ENCODE peak calls at places on chromosomes 11 and 22, in seven cellular contexts. One of them, this sample, is unnamed. For H3K9me3, the result is how much of the 10 kb centered on the place peaks cover.

GRCh38 chr11:65796726-65797601 is 10.1 kb downstream of the OVOL1 start:
- DNase-seq in transverse colon: no peak
- DNase-seq in AG04450: no peak
- DNase-seq in aorta: no peak
- DNase-seq in heart right ventricle: no peak
- DNase-seq in heart left ventricle: no peak
- DNase-seq in pancreas: no peak
- DNase-seq in this sample: no peak

GRCh38 chr11:110093407-110094297 is 460 bp downstream of the ZC3H12C start:
- DNase-seq in heart right ventricle: peak
- DNase-seq in pancreas: peak
- DNase-seq in AG04450: no peak
- DNase-seq in heart left ventricle: peak
- DNase-seq in aorta: peak
- DNase-seq in transverse colon: peak
- DNase-seq in this sample: no peak

GRCh38 chr11:115872418-115872817 is 368.2 kb upstream of the CADM1 start:
- DNase-seq in heart right ventricle: no peak
- DNase-seq in aorta: no peak
- DNase-seq in pancreas: no peak
- DNase-seq in transverse colon: no peak
- DNase-seq in heart left ventricle: no peak
- DNase-seq in AG04450: no peak
- DNase-seq in this sample: no peak

GRCh38 chr11:111416231-111416960 is 37.3 kb upstream of the POU2AF1 start:
- DNase-seq in heart right ventricle: no peak
- DNase-seq in transverse colon: no peak
- DNase-seq in aorta: no peak
- DNase-seq in pancreas: no peak
- DNase-seq in AG04450: no peak
- DNase-seq in heart left ventricle: no peak
- DNase-seq in this sample: no peak

GRCh38 chr11:60252709-60253108 is 9.8 kb upstream of the MS4A4E start:
- DNase-seq in heart right ventricle: no peak
- DNase-seq in AG04450: no peak
- DNase-seq in aorta: no peak
- DNase-seq in pancreas: no peak
- DNase-seq in transverse colon: no peak
- DNase-seq in heart left ventricle: no peak
- DNase-seq in this sample: no peak

GRCh38 chr22:45428391-45429385 is 15.2 kb downstream of the RIBC2 start:
- DNase-seq in heart right ventricle: no peak
- DNase-seq in pancreas: no peak
- DNase-seq in aorta: peak
- DNase-seq in heart left ventricle: no peak
- DNase-seq in transverse colon: no peak
- DNase-seq in AG04450: no peak
- DNase-seq in this sample: no peak

GRCh38 chr11:116499396-116500001 is 273.3 kb downstream of the BUD13 start:
- DNase-seq in heart right ventricle: peak
- DNase-seq in AG04450: no peak
- DNase-seq in transverse colon: peak
- DNase-seq in pancreas: peak
- DNase-seq in aorta: peak
- DNase-seq in heart left ventricle: peak
- DNase-seq in this sample: no peak

GRCh38 chr11:19646921-19647320 is 65.7 kb upstream of the NAV2 start:
- DNase-seq in heart right ventricle: no peak
- DNase-seq in pancreas: no peak
- DNase-seq in aorta: no peak
- DNase-seq in AG04450: peak
- DNase-seq in heart left ventricle: no peak
- DNase-seq in transverse colon: no peak
- DNase-seq in this sample: no peak

GRCh38 chr11:14789879-14790484 is 102.0 kb downstream of the CYP2R1 start:
- DNase-seq in heart right ventricle: no peak
- DNase-seq in AG04450: no peak
- DNase-seq in heart left ventricle: no peak
- DNase-seq in pancreas: no peak
- DNase-seq in transverse colon: no peak
- DNase-seq in aorta: no peak
- DNase-seq in this sample: no peak

GRCh38 chr22:42396621-42397331 is 35.4 kb downstream of the NFAM1 start:
- DNase-seq in pancreas: no peak
- DNase-seq in aorta: no peak
- DNase-seq in transverse colon: peak
- DNase-seq in AG04450: no peak
- DNase-seq in heart left ventricle: peak
- DNase-seq in heart right ventricle: peak
- DNase-seq in this sample: no peak

GRCh38 chr11:130049260-130049659 is 20.4 kb upstream of the APLP2 start:
- DNase-seq in heart left ventricle: no peak
- DNase-seq in pancreas: no peak
- DNase-seq in aorta: no peak
- DNase-seq in AG04450: no peak
- DNase-seq in heart right ventricle: no peak
- DNase-seq in transverse colon: no peak
- DNase-seq in this sample: no peak

GRCh38 chr11:71477637-71478011 is 24.6 kb downstream of the NADSYN1 start:
- DNase-seq in heart right ventricle: no peak
- DNase-seq in transverse colon: no peak
- DNase-seq in heart left ventricle: no peak
- DNase-seq in aorta: no peak
- DNase-seq in pancreas: no peak
- DNase-seq in AG04450: no peak
- DNase-seq in this sample: no peak

GRCh38 chr22:45923812-45924211 is 53.1 kb downstream of the WNT7B start:
- DNase-seq in pancreas: peak
- DNase-seq in aorta: no peak
- DNase-seq in heart left ventricle: no peak
- DNase-seq in transverse colon: no peak
- DNase-seq in AG04450: no peak
- DNase-seq in heart right ventricle: no peak
- DNase-seq in this sample: no peak

GRCh38 chr22:21947040-21948014 is 5.3 kb downstream of the PPM1F start:
- DNase-seq in heart right ventricle: no peak
- DNase-seq in AG04450: peak
- DNase-seq in heart left ventricle: peak
- DNase-seq in pancreas: no peak
- DNase-seq in transverse colon: no peak
- DNase-seq in aorta: no peak
- DNase-seq in this sample: no peak

GRCh38 chr11:43904737-43905515 is 24.3 kb downstream of the ALKBH3 start:
- DNase-seq in transverse colon: no peak
- DNase-seq in AG04450: no peak
- DNase-seq in heart left ventricle: no peak
- DNase-seq in aorta: no peak
- DNase-seq in pancreas: no peak
- DNase-seq in heart right ventricle: no peak
- DNase-seq in this sample: no peak

GRCh38 chr11:13277719-13278619 is at the start of gene BMAL1:
- DNase-seq in AG04450: no peak
- DNase-seq in pancreas: peak
- DNase-seq in heart right ventricle: peak
- DNase-seq in transverse colon: peak
- DNase-seq in aorta: peak
- DNase-seq in heart left ventricle: peak
- DNase-seq in this sample: peak

GRCh38 chr22:20579273-20580120 is 72.1 kb downstream of the MED15 start:
- DNase-seq in heart left ventricle: no peak
- DNase-seq in pancreas: no peak
- DNase-seq in transverse colon: no peak
- DNase-seq in AG04450: no peak
- DNase-seq in heart right ventricle: no peak
- DNase-seq in aorta: no peak
- DNase-seq in this sample: no peak

GRCh38 chr22:24134090-24134846 is 47.0 kb upstream of the SUSD2 start:
- DNase-seq in heart right ventricle: peak
- DNase-seq in aorta: no peak
- DNase-seq in pancreas: no peak
- DNase-seq in heart left ventricle: peak
- DNase-seq in AG04450: no peak
- DNase-seq in transverse colon: peak
- DNase-seq in this sample: peak

GRCh38 chr11:93117578-93117964 is 80.2 kb downstream of the SLC36A4 start:
- DNase-seq in heart right ventricle: no peak
- DNase-seq in transverse colon: no peak
- DNase-seq in pancreas: no peak
- DNase-seq in AG04450: no peak
- DNase-seq in aorta: no peak
- DNase-seq in heart left ventricle: no peak
- DNase-seq in this sample: no peak
- H3K9me3 ChIP-seq in heart right ventricle: under half
- H3K9me3 ChIP-seq in transverse colon: under half
- H3K9me3 ChIP-seq in pancreas: under half
- H3K9me3 ChIP-seq in AG04450: under half
- H3K9me3 ChIP-seq in aorta: under half
- H3K9me3 ChIP-seq in heart left ventricle: under half
- H3K9me3 ChIP-seq in this sample: under half

GRCh38 chr11:120326845-120327281 is 1.8 kb downstream of the TLCD5 start:
- DNase-seq in heart right ventricle: no peak
- DNase-seq in AG04450: no peak
- DNase-seq in transverse colon: no peak
- DNase-seq in pancreas: no peak
- DNase-seq in aorta: no peak
- DNase-seq in heart left ventricle: no peak
- DNase-seq in this sample: no peak

GRCh38 chr11:120327311-120327710 is 2.2 kb downstream of the TLCD5 start:
- DNase-seq in transverse colon: no peak
- DNase-seq in aorta: no peak
- DNase-seq in AG04450: no peak
- DNase-seq in heart right ventricle: no peak
- DNase-seq in heart left ventricle: no peak
- DNase-seq in pancreas: no peak
- DNase-seq in this sample: no peak

GRCh38 chr11:120326228-120326627 is 1.1 kb downstream of the TLCD5 start:
- DNase-seq in aorta: no peak
- DNase-seq in AG04450: no peak
- DNase-seq in pancreas: no peak
- DNase-seq in heart right ventricle: no peak
- DNase-seq in heart left ventricle: no peak
- DNase-seq in transverse colon: no peak
- DNase-seq in this sample: no peak

GRCh38 chr11:120329556-120329955 is 4.5 kb downstream of the TLCD5 start:
- DNase-seq in transverse colon: no peak
- DNase-seq in AG04450: no peak
- DNase-seq in heart left ventricle: no peak
- DNase-seq in pancreas: no peak
- DNase-seq in aorta: no peak
- DNase-seq in heart right ventricle: no peak
- DNase-seq in this sample: no peak

DNA sequence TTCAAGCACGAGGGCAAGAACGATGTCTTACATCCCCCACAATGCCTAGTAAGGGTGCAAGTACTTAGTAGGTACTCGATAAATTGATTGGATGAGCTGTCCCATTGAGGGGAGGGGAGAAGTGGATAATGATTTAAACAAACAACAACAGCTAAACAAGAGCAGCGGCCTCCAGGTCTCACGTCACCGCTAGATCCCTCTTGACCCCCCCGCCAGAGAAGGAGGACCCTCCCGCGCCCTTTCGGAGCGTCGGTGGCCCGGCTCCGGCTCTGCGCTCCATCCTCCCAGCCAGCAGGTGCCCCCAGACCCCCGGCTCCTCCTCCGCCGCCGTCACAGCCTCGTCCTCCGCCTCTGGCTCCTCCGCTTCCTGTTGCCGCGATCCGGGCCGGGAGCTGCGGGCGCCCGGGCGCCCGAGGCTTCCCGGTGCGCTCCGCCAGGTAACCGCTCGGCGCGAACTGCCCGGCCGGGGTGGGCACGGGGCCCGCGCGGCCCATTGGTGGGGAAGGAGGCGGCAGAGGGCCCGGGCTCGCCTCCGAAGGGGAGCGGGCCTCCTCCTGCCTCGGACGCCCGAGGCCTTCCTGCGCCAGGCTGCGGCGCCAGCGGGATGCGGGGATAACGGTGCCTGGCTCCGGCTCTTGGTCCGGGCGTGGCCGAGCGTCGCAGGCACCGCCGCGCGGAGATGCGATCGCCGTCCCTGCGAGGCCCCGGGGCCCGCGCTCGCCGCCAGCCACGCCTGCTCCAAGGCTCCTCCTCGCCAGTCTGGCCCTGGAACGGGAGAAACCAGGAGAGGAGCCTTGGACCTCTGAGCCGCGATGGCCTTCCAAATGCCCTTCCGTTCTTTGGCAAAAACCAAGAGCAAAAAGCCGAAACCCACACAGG is at the start of gene TLCD5:
- DNase-seq in heart left ventricle: peak
- DNase-seq in heart right ventricle: peak
- DNase-seq in AG04450: no peak
- DNase-seq in transverse colon: peak
- DNase-seq in pancreas: peak
- DNase-seq in aorta: peak
- DNase-seq in this sample: peak
- H3K9me3 ChIP-seq in heart left ventricle: under half
- H3K9me3 ChIP-seq in heart right ventricle: under half
- H3K9me3 ChIP-seq in AG04450: under half
- H3K9me3 ChIP-seq in transverse colon: under half
- H3K9me3 ChIP-seq in pancreas: under half
- H3K9me3 ChIP-seq in aorta: under half
- H3K9me3 ChIP-seq in this sample: under half

DNA sequence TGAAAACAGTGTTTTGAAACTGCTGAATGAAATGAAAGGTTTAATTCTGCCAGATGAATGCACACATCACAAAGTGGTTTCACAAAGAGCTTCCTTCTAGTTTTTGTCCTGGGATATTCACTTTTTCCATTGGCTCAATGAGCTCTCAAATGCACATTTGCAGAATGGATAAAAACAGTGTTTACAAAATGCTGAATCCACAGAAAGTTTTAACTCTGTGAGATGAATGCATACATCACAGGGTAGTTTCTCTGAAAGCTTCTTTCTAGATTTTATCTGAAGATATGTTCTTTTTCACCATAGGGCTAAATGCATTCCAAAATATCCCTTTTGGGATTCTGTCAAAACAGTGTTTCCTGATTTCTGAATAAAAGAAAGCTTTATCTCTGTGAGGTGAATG is 237.6 kb downstream of the OR4A5 start:
- DNase-seq in aorta: no peak
- DNase-seq in AG04450: no peak
- DNase-seq in pancreas: no peak
- DNase-seq in transverse colon: no peak
- DNase-seq in heart right ventricle: no peak
- DNase-seq in heart left ventricle: no peak
- DNase-seq in this sample: no peak
- H3K9me3 ChIP-seq in aorta: under half
- H3K9me3 ChIP-seq in AG04450: under half
- H3K9me3 ChIP-seq in pancreas: under half
- H3K9me3 ChIP-seq in transverse colon: half or more
- H3K9me3 ChIP-seq in heart right ventricle: half or more
- H3K9me3 ChIP-seq in heart left ventricle: half or more
- H3K9me3 ChIP-seq in this sample: under half

DNA sequence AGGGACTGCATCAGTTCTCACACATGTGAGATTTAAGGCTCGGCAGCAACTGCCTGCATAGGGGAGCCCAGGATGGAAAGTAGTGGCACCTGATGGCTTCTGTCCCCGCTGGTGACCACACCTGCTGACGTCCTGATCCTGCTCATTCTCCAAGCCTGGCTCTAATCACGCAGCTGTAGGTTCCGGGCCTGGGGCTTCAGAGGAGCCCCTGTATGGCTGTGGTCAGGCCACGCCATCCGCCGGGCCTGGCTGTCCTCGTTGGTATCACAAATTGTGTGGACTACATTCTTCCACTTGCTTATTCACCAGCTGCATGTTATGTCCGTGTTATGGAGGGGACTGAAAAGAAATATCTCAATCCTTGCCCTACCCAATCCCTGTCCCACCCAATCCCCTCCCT is 580.0 kb downstream of the TBC1D22A start:
- DNase-seq in aorta: no peak
- DNase-seq in pancreas: no peak
- DNase-seq in heart left ventricle: no peak
- DNase-seq in AG04450: no peak
- DNase-seq in heart right ventricle: no peak
- DNase-seq in transverse colon: no peak
- DNase-seq in this sample: no peak
- H3K9me3 ChIP-seq in aorta: under half
- H3K9me3 ChIP-seq in pancreas: under half
- H3K9me3 ChIP-seq in heart left ventricle: under half
- H3K9me3 ChIP-seq in AG04450: under half
- H3K9me3 ChIP-seq in heart right ventricle: under half
- H3K9me3 ChIP-seq in transverse colon: under half
- H3K9me3 ChIP-seq in this sample: under half